ENCODE peak calls at places on chromosomes 13 and 19, in eight cellular contexts. One of them, this sample, is unnamed.
A peak's percentile ranks its signal among the peaks of the same experiment; 100 is the strongest.

GRCh38 chr13:97004096-97004876 is 10.0 kb upstream of the OXGR1 start:
- DNase-seq in neural progenitor cell: no peak
- DNase-seq in CD4-positive, alpha-beta T cell: no peak
- DNase-seq in PC-3: peak; percentile 26
- DNase-seq in adrenal gland: no peak
- DNase-seq in fibroblast of lung: peak; percentile 60
- DNase-seq in mammary epithelial cell: no peak
- DNase-seq in endothelial cell of umbilical vein: no peak
- DNase-seq in this sample: no peak

GRCh38 chr19:50224986-50225747 is 21.7 kb downstream of the MYH14 start:
- DNase-seq in neural progenitor cell: no peak
- DNase-seq in CD4-positive, alpha-beta T cell: no peak
- DNase-seq in PC-3: no peak
- DNase-seq in adrenal gland: no peak
- DNase-seq in fibroblast of lung: no peak
- DNase-seq in mammary epithelial cell: no peak
- DNase-seq in endothelial cell of umbilical vein: no peak
- DNase-seq in this sample: no peak

GRCh38 chr19:8387688-8388611 is 2.2 kb upstream of the RAB11B start:
- DNase-seq in neural progenitor cell: no peak
- DNase-seq in CD4-positive, alpha-beta T cell: no peak
- DNase-seq in PC-3: peak; percentile 87
- DNase-seq in adrenal gland: no peak
- DNase-seq in fibroblast of lung: no peak
- DNase-seq in mammary epithelial cell: no peak
- DNase-seq in endothelial cell of umbilical vein: no peak
- DNase-seq in this sample: no peak

GRCh38 chr13:28340272-28340793 is 154.6 kb downstream of the FLT1 start:
- DNase-seq in neural progenitor cell: no peak
- DNase-seq in CD4-positive, alpha-beta T cell: no peak
- DNase-seq in PC-3: peak; percentile 12
- DNase-seq in adrenal gland: no peak
- DNase-seq in fibroblast of lung: no peak
- DNase-seq in mammary epithelial cell: no peak
- DNase-seq in endothelial cell of umbilical vein: no peak
- DNase-seq in this sample: no peak

GRCh38 chr19:18775586-18776287 is 15.4 kb downstream of the COMP start:
- DNase-seq in neural progenitor cell: no peak
- DNase-seq in CD4-positive, alpha-beta T cell: no peak
- DNase-seq in PC-3: peak; percentile 58
- DNase-seq in adrenal gland: peak; percentile 58
- DNase-seq in fibroblast of lung: peak; percentile 40
- DNase-seq in mammary epithelial cell: no peak
- DNase-seq in endothelial cell of umbilical vein: no peak
- DNase-seq in this sample: peak; percentile 52

GRCh38 chr13:113187263-113187669 is 21.2 kb downstream of the PCID2 start:
- DNase-seq in neural progenitor cell: no peak
- DNase-seq in CD4-positive, alpha-beta T cell: no peak
- DNase-seq in PC-3: peak; percentile 98
- DNase-seq in adrenal gland: peak; percentile 96
- DNase-seq in fibroblast of lung: peak; percentile 99
- DNase-seq in mammary epithelial cell: peak; percentile 97
- DNase-seq in endothelial cell of umbilical vein: peak; percentile 96
- DNase-seq in this sample: peak; percentile 97

GRCh38 chr13:112012004-112012704 is 54.8 kb upstream of the SOX1 start:
- DNase-seq in neural progenitor cell: peak; percentile 23
- DNase-seq in CD4-positive, alpha-beta T cell: no peak
- DNase-seq in PC-3: no peak
- DNase-seq in adrenal gland: no peak
- DNase-seq in fibroblast of lung: no peak
- DNase-seq in mammary epithelial cell: no peak
- DNase-seq in endothelial cell of umbilical vein: no peak
- DNase-seq in this sample: no peak

GRCh38 chr13:35723820-35724219 is 247.3 kb upstream of the MAB21L1 start:
- DNase-seq in neural progenitor cell: no peak
- DNase-seq in CD4-positive, alpha-beta T cell: no peak
- DNase-seq in PC-3: no peak
- DNase-seq in adrenal gland: peak; percentile 58
- DNase-seq in fibroblast of lung: no peak
- DNase-seq in mammary epithelial cell: no peak
- DNase-seq in endothelial cell of umbilical vein: peak; percentile 11
- DNase-seq in this sample: no peak

GRCh38 chr19:41928754-41929535 is 696 bp upstream of the ERFL start:
- DNase-seq in neural progenitor cell: peak; percentile 37
- DNase-seq in CD4-positive, alpha-beta T cell: no peak
- DNase-seq in PC-3: no peak
- DNase-seq in adrenal gland: no peak
- DNase-seq in fibroblast of lung: no peak
- DNase-seq in mammary epithelial cell: no peak
- DNase-seq in endothelial cell of umbilical vein: no peak
- DNase-seq in this sample: no peak

GRCh38 chr19:18266863-18267686 is 7.2 kb downstream of the IQCN start:
- DNase-seq in neural progenitor cell: no peak
- DNase-seq in CD4-positive, alpha-beta T cell: no peak
- DNase-seq in PC-3: no peak
- DNase-seq in adrenal gland: no peak
- DNase-seq in fibroblast of lung: no peak
- DNase-seq in mammary epithelial cell: no peak
- DNase-seq in endothelial cell of umbilical vein: no peak
- DNase-seq in this sample: no peak

GRCh38 chr13:62710766-62711165 is 1295.1 kb upstream of the PCDH20 start:
- DNase-seq in neural progenitor cell: no peak
- DNase-seq in CD4-positive, alpha-beta T cell: no peak
- DNase-seq in PC-3: no peak
- DNase-seq in adrenal gland: no peak
- DNase-seq in fibroblast of lung: no peak
- DNase-seq in mammary epithelial cell: no peak
- DNase-seq in endothelial cell of umbilical vein: no peak
- DNase-seq in this sample: no peak

GRCh38 chr19:7873304-7874079 is 698 bp downstream of the PRR36 start:
- DNase-seq in neural progenitor cell: no peak
- DNase-seq in CD4-positive, alpha-beta T cell: no peak
- DNase-seq in PC-3: no peak
- DNase-seq in adrenal gland: no peak
- DNase-seq in fibroblast of lung: no peak
- DNase-seq in mammary epithelial cell: no peak
- DNase-seq in endothelial cell of umbilical vein: no peak
- DNase-seq in this sample: no peak

GRCh38 chr13:52026246-52026626 is 1.7 kb downstream of the UTP14C start:
- DNase-seq in neural progenitor cell: no peak
- DNase-seq in CD4-positive, alpha-beta T cell: no peak
- DNase-seq in PC-3: no peak
- DNase-seq in adrenal gland: no peak
- DNase-seq in fibroblast of lung: no peak
- DNase-seq in mammary epithelial cell: no peak
- DNase-seq in endothelial cell of umbilical vein: no peak
- DNase-seq in this sample: no peak

GRCh38 chr19:41641879-41642485 is 15.1 kb upstream of the CEACAM4 start:
- DNase-seq in neural progenitor cell: peak; percentile 45
- DNase-seq in CD4-positive, alpha-beta T cell: peak; percentile 56
- DNase-seq in PC-3: peak; percentile 71
- DNase-seq in adrenal gland: peak; percentile 61
- DNase-seq in fibroblast of lung: peak; percentile 45
- DNase-seq in mammary epithelial cell: peak; percentile 30
- DNase-seq in endothelial cell of umbilical vein: peak; percentile 54
- DNase-seq in this sample: peak; percentile 79

GRCh38 chr19:10018219-10018618 is 4.9 kb downstream of the RDH8 start:
- DNase-seq in neural progenitor cell: no peak
- DNase-seq in CD4-positive, alpha-beta T cell: no peak
- DNase-seq in PC-3: peak; percentile 60
- DNase-seq in adrenal gland: no peak
- DNase-seq in fibroblast of lung: peak; percentile 36
- DNase-seq in mammary epithelial cell: peak; percentile 63
- DNase-seq in endothelial cell of umbilical vein: no peak
- DNase-seq in this sample: peak; percentile 26

GRCh38 chr19:3907626-3908265 is 25.1 kb upstream of the NMRK2 start:
- DNase-seq in neural progenitor cell: no peak
- DNase-seq in CD4-positive, alpha-beta T cell: no peak
- DNase-seq in PC-3: no peak
- DNase-seq in adrenal gland: no peak
- DNase-seq in fibroblast of lung: no peak
- DNase-seq in mammary epithelial cell: no peak
- DNase-seq in endothelial cell of umbilical vein: no peak
- DNase-seq in this sample: no peak

GRCh38 chr13:51714663-51715168 is 89.2 kb downstream of the DHRS12 start:
- DNase-seq in neural progenitor cell: no peak
- DNase-seq in CD4-positive, alpha-beta T cell: no peak
- DNase-seq in PC-3: peak; percentile 82
- DNase-seq in adrenal gland: no peak
- DNase-seq in fibroblast of lung: peak; percentile 62
- DNase-seq in mammary epithelial cell: peak; percentile 88
- DNase-seq in endothelial cell of umbilical vein: no peak
- DNase-seq in this sample: peak; percentile 36

GRCh38 chr13:44842158-44842557 is 147.1 kb downstream of the NUFIP1 start:
- DNase-seq in neural progenitor cell: no peak
- DNase-seq in CD4-positive, alpha-beta T cell: no peak
- DNase-seq in PC-3: peak; percentile 75
- DNase-seq in adrenal gland: no peak
- DNase-seq in fibroblast of lung: peak; percentile 59
- DNase-seq in mammary epithelial cell: no peak
- DNase-seq in endothelial cell of umbilical vein: peak; percentile 75
- DNase-seq in this sample: no peak

GRCh38 chr13:84684048-84684662 is 801.9 kb upstream of the SLITRK1 start:
- DNase-seq in neural progenitor cell: no peak
- DNase-seq in CD4-positive, alpha-beta T cell: no peak
- DNase-seq in PC-3: peak; percentile 33
- DNase-seq in adrenal gland: peak; percentile 8
- DNase-seq in fibroblast of lung: no peak
- DNase-seq in mammary epithelial cell: peak; percentile 34
- DNase-seq in endothelial cell of umbilical vein: no peak
- DNase-seq in this sample: no peak

GRCh38 chr13:94305463-94305862 is 174.0 kb downstream of the DCT start:
- DNase-seq in neural progenitor cell: no peak
- DNase-seq in CD4-positive, alpha-beta T cell: no peak
- DNase-seq in PC-3: peak; percentile 93
- DNase-seq in adrenal gland: peak; percentile 52
- DNase-seq in fibroblast of lung: peak; percentile 94
- DNase-seq in mammary epithelial cell: peak; percentile 91
- DNase-seq in endothelial cell of umbilical vein: peak; percentile 67
- DNase-seq in this sample: peak; percentile 28

GRCh38 chr19:5789201-5789795 is 1.7 kb downstream of the DUS3L start:
- DNase-seq in neural progenitor cell: no peak
- DNase-seq in CD4-positive, alpha-beta T cell: no peak
- DNase-seq in PC-3: no peak
- DNase-seq in adrenal gland: no peak
- DNase-seq in fibroblast of lung: no peak
- DNase-seq in mammary epithelial cell: no peak
- DNase-seq in endothelial cell of umbilical vein: no peak
- DNase-seq in this sample: no peak
- H3K27ac ChIP-seq in neural progenitor cell: no peak overlapping the region
- H3K27ac ChIP-seq in CD4-positive, alpha-beta T cell: no peak overlapping the region
- H3K27ac ChIP-seq in PC-3: no peak overlapping the region
- H3K27ac ChIP-seq in adrenal gland: no peak overlapping the region
- H3K27ac ChIP-seq in fibroblast of lung: no peak overlapping the region
- H3K27ac ChIP-seq in mammary epithelial cell: peak overlapping the region; percentile 22
- H3K27ac ChIP-seq in endothelial cell of umbilical vein: no peak overlapping the region
- H3K27ac ChIP-seq in this sample: peak overlapping the region; percentile 97

DNA sequence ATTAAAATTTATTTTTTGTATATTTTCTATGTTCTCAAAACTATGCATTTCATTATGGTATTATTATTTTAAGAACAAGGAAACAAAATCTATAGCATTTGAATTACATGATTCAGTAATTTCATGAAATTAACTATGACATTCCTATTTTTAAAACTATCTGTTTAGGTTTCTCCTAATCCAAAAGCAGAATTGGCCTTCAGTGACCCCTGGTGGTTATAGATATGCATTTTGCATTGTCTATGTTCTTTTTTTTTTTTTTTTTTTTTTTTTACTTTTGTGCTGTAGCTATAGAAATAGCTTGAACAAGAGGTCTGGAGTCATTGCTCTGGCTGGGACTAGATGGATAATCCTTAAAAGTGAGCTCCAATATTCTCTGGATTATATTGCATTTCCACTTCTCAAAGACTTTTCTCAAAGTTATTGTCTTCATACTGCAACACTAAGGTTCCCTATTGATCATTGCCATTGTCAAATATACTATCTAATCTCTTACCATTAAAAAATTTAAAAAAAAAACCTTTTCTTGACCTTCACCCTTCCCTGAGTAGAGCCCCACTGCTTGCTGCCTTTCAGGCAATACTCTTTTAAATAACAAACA is 15.9 kb upstream of the DNAJC3 start:
- DNase-seq in neural progenitor cell: peak; percentile 56
- DNase-seq in CD4-positive, alpha-beta T cell: no peak
- DNase-seq in PC-3: peak; percentile 64
- DNase-seq in adrenal gland: no peak
- DNase-seq in fibroblast of lung: peak; percentile 69
- DNase-seq in mammary epithelial cell: peak; percentile 24
- DNase-seq in endothelial cell of umbilical vein: peak; percentile 61
- DNase-seq in this sample: peak; percentile 45
- TF ChIP-seq CTCF in neural progenitor cell: peak; percentile 61
- TF ChIP-seq CTCF in CD4-positive, alpha-beta T cell: peak; percentile 68
- TF ChIP-seq CTCF in PC-3: peak; percentile 61
- TF ChIP-seq CTCF in adrenal gland: peak; percentile 53
- TF ChIP-seq CTCF in fibroblast of lung: peak; percentile 65
- TF ChIP-seq CTCF in mammary epithelial cell: peak; percentile 76
- TF ChIP-seq CTCF in endothelial cell of umbilical vein: peak; percentile 52
- TF ChIP-seq CTCF in this sample: peak; percentile 76

GRCh38 chr13:108087813-108088212 is 127.5 kb downstream of the LIG4 start:
- DNase-seq in neural progenitor cell: no peak
- DNase-seq in CD4-positive, alpha-beta T cell: no peak
- DNase-seq in PC-3: no peak
- DNase-seq in adrenal gland: no peak
- DNase-seq in fibroblast of lung: no peak
- DNase-seq in mammary epithelial cell: no peak
- DNase-seq in endothelial cell of umbilical vein: no peak
- DNase-seq in this sample: no peak
- H3K27ac ChIP-seq in neural progenitor cell: no peak overlapping the region
- H3K27ac ChIP-seq in CD4-positive, alpha-beta T cell: no peak overlapping the region
- H3K27ac ChIP-seq in PC-3: no peak overlapping the region
- H3K27ac ChIP-seq in adrenal gland: no peak overlapping the region
- H3K27ac ChIP-seq in fibroblast of lung: no peak overlapping the region
- H3K27ac ChIP-seq in mammary epithelial cell: no peak overlapping the region
- H3K27ac ChIP-seq in endothelial cell of umbilical vein: no peak overlapping the region
- H3K27ac ChIP-seq in this sample: no peak overlapping the region

DNA sequence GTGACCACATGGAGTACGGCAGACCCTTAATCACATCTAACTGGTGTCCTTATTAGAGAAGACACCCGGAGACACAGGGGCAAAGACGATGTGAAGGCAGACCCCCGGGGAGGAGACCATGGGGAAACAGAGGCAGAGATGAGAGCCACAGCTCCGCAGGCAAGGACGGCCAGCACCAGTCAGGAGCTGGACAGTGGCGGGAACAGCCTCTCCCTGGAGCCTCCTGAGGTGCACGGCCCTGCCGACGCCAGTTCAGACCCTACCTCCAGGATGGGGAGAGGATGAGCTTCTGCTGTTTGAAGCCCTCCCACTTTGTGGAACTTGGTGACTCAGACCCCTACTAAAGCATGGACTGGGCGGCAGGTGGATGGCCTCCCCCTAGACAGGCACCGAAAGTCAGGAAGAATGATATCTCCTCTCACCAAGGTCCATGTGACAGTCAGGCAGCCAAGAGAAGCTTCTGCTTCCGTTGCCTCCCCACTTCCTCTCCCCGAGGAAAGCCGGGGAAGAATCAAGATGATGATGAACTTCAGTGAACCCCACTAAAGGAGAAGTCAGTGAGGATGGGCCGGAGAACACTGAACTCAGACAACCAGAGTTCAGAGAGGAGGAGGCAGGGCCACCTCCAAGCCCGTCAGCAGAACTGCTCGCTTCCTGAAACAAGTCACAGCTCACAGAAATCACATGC is 25.4 kb downstream of the RAB20 start:
- DNase-seq in neural progenitor cell: no peak
- DNase-seq in CD4-positive, alpha-beta T cell: no peak
- DNase-seq in PC-3: no peak
- DNase-seq in adrenal gland: peak; percentile 65
- DNase-seq in fibroblast of lung: no peak
- DNase-seq in mammary epithelial cell: no peak
- DNase-seq in endothelial cell of umbilical vein: no peak
- DNase-seq in this sample: no peak
- TF ChIP-seq CTCF in neural progenitor cell: no peak
- TF ChIP-seq CTCF in CD4-positive, alpha-beta T cell: no peak
- TF ChIP-seq CTCF in PC-3: no peak
- TF ChIP-seq CTCF in adrenal gland: no peak
- TF ChIP-seq CTCF in fibroblast of lung: no peak
- TF ChIP-seq CTCF in mammary epithelial cell: no peak
- TF ChIP-seq CTCF in endothelial cell of umbilical vein: no peak
- TF ChIP-seq CTCF in this sample: no peak

This sample was measured in RWPE1.